ENCODE peak calls at places on chromosomes 16 and 17, in four cellular contexts. V, G, O and I are unnamed samples.

GRCh38 chr17:57117798-57118197 is 32.8 kb downstream of the AKAP1 start:
- DNase-seq in O (no peak), V (no peak), G (no peak), I (no peak)

GRCh38 chr16:27764869-27765675 is 215.1 kb downstream of the KATNIP start:
- DNase-seq in G (no peak), O (no peak), V (no peak), I (no peak)

GRCh38 chr17:73902416-73903181 is 258.4 kb upstream of the SDK2 start:
- DNase-seq in V (no peak), O (no peak), G (no peak), I (no peak)

GRCh38 chr17:82893779-82894178 is 54.0 kb upstream of the ZNF750 start:
- DNase-seq in G (no peak), V (no peak), O (no peak), I (peak; percentile 28)

GRCh38 chr17:39134878-39135277 is 16.6 kb downstream of the PLXDC1 start:
- DNase-seq in O (peak; percentile 40), V (no peak), G (no peak), I (peak; percentile 35)

GRCh38 chr17:5587431-5588032 is 3.2 kb upstream of the NLRP1 start:
- DNase-seq in V (peak; percentile 30), O (peak; percentile 82), G (peak; percentile 88), I (peak; percentile 77)

GRCh38 chr17:50890675-50891516 is 24.7 kb upstream of the TOB1 start:
- DNase-seq in O (no peak), G (no peak), V (no peak), I (no peak)

GRCh38 chr17:3030096-3030495 is 33.3 kb downstream of the OR1D5 start:
- DNase-seq in G (peak; percentile 48), O (peak; percentile 65), V (peak; percentile 17), I (peak; percentile 87)

GRCh38 chr17:16106161-16106891 is 106.7 kb downstream of the TTC19 start:
- DNase-seq in V (no peak), G (no peak), O (no peak), I (peak; percentile 89)

GRCh38 chr16:30956601-30957455 is 726 bp upstream of the SETD1A start:
- DNase-seq in G (peak; percentile 77), V (peak; percentile 47), O (peak; percentile 95), I (peak; percentile 83)

GRCh38 chr16:28063611-28064061 is at the start of gene GSG1L:
- DNase-seq in O (no peak), V (no peak), G (no peak), I (no peak)

GRCh38 chr16:716250-716607 is 1.3 kb downstream of the METRN start:
- DNase-seq in V (no peak), G (peak; percentile 46), O (peak; percentile 35), I (peak; percentile 48)

GRCh38 chr16:51133691-51134090 is 17.4 kb downstream of the SALL1 start:
- DNase-seq in O (no peak), V (no peak), G (no peak), I (no peak)

GRCh38 chr17:44932526-44933097 is 15.0 kb downstream of the KIF18B start:
- DNase-seq in O (no peak), G (no peak), V (no peak), I (no peak)

GRCh38 chr16:86224126-86224525 is 286.2 kb upstream of the FOXF1 start:
- DNase-seq in O (peak; percentile 18), G (no peak), V (no peak), I (no peak)

GRCh38 chr16:84462296-84463210 is 41.9 kb downstream of the MEAK7 start:
- DNase-seq in G (no peak), V (no peak), O (no peak), I (no peak)

GRCh38 chr17:2023692-2024571 is 1.2 kb downstream of the RTN4RL1 start:
- DNase-seq in O (peak; percentile 47), G (no peak), V (no peak), I (peak; percentile 51)

GRCh38 chr16:57192720-57193486 is 6.8 kb downstream of the RSPRY1 start:
- DNase-seq in V (no peak), G (no peak), O (peak; percentile 32), I (peak; percentile 47)

GRCh38 chr17:43665038-43665386 is 3.3 kb upstream of the MEOX1 start:
- DNase-seq in G (no peak), V (no peak), O (no peak), I (no peak)

GRCh38 chr16:49081556-49081955 is 200.1 kb downstream of the CBLN1 start:
- DNase-seq in V (no peak), O (no peak), G (no peak), I (no peak)

GRCh38 chr16:87133966-87134945 is 182.9 kb downstream of the C16orf95 start:
- DNase-seq in V (no peak), G (no peak), O (no peak), I (no peak)

GRCh38 chr17:909642-910323 is 69.8 kb downstream of the NXN start:
- DNase-seq in G (no peak), V (no peak), O (peak; percentile 96), I (peak; percentile 94)

GRCh38 chr17:50332196-50332595 is 13.7 kb upstream of the XYLT2 start:
- DNase-seq in G (no peak), V (no peak), O (no peak), I (no peak)

GRCh38 chr17:38980455-38981217 is 13.4 kb upstream of the FBXO47 start:
- DNase-seq in V (no peak), G (no peak), O (peak; percentile 25), I (peak; percentile 28)

GRCh38 chr16:19005561-19006445 is 22.1 kb downstream of the TMC7 start:
- DNase-seq in O (peak; percentile 76), V (no peak), G (peak; percentile 62), I (peak; percentile 54)

GRCh38 chr16:68403177-68403576 is 45.1 kb downstream of the SMPD3 start:
- DNase-seq in O (no peak), G (no peak), V (no peak), I (no peak)

GRCh38 chr17:44065668-44066203 is 735 bp downstream of the LSM12 start:
- DNase-seq in O (peak; percentile 30), G (no peak), V (no peak), I (no peak)

GRCh38 chr16:2210386-2211365 is at the start of gene BRICD5:
- DNase-seq in V (no peak), O (no peak), G (no peak), I (peak; percentile 55)

GRCh38 chr17:43846963-43847369 is at the start of gene CD300LG:
- DNase-seq in G (no peak), V (no peak), O (no peak), I (no peak)

GRCh38 chr17:31527606-31528005 is 136.1 kb downstream of the RAB11FIP4 start:
- DNase-seq in G (no peak), V (no peak), O (no peak), I (no peak)